ENCODE peak calls at places on chromosomes 3 and 15, in five cellular contexts. Q is neuronal stem cell, I is H1, G is H9, V is trophoblast cell. A is an unnamed sample.

GRCh38 chr3:172307143-172307560 is 141.1 kb downstream of the GHSR start:
- DNase-seq in I (no peak), G (no peak), V (peak), Q (no peak), A (peak)

GRCh38 chr15:33846862-33847261 is 121.4 kb upstream of the CHRM5 start:
- DNase-seq in V (peak), Q (no peak), G (no peak), I (no peak), A (peak)

GRCh38 chr15:90893175-90894090 is 9.1 kb downstream of the FES start:
- DNase-seq in G (no peak), Q (no peak), V (no peak), I (no peak), A (no peak)

GRCh38 chr15:100681335-100681746 is 79.0 kb downstream of the ASB7 start:
- DNase-seq in V (peak), G (no peak), I (no peak), Q (no peak), A (no peak)

GRCh38 chr3:69724722-69725435 is 14.4 kb upstream of the MITF start:
- DNase-seq in G (no peak), V (peak), Q (no peak), I (no peak), A (peak)

GRCh38 chr15:44075535-44075934 is 119.5 kb downstream of the FRMD5 start:
- DNase-seq in Q (no peak), I (no peak), G (no peak), V (no peak), A (no peak)

GRCh38 chr15:25244731-25245585 is 193.9 kb downstream of the UBE3A start:
- DNase-seq in V (no peak), G (peak), I (no peak), Q (no peak), A (no peak)

GRCh38 chr3:47976135-47976758 is 40.0 kb downstream of the MAP4 start:
- DNase-seq in I (no peak), V (no peak), G (no peak), Q (no peak), A (no peak)

GRCh38 chr3:98972720-98973119 is 71.2 kb upstream of the DCBLD2 start:
- DNase-seq in I (no peak), V (no peak), Q (no peak), G (no peak), A (no peak)

GRCh38 chr3:139285691-139286090 is 58.1 kb upstream of the MRPS22 start:
- DNase-seq in I (no peak), G (no peak), V (no peak), Q (no peak), A (no peak)

GRCh38 chr3:175255698-175256097 is 396.6 kb downstream of the NAALADL2 start:
- DNase-seq in G (no peak), Q (no peak), V (peak), I (no peak), A (peak)
- H2BK12ac ChIP-seq in G (no peak), Q (no peak), V (no peak), I (no peak), A (no peak)

GRCh38 chr3:77324115-77324514 is 284.2 kb downstream of the ROBO2 start:
- DNase-seq in Q (no peak), G (no peak), I (no peak), V (no peak), A (no peak)
- H2BK12ac ChIP-seq in Q (no peak), G (no peak), I (no peak), V (no peak), A (no peak)

DNA sequence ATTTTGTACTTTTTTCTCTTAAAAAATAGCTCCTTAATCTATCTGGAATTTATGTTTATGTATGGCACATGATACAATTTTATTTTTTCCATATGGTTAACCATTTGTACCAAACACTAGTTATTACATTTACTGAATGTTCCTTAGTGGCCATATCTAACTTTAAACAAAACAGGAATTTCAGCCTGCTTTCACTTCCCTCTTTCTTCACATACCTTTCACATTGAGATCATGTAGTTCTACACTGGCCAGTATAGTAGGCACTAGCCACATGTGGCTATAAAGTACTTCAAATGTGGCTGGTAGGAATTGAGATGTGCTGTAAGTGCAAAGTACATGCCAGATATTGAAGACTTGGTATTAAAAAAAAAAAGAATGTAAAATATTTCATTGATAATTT is 4.7 kb upstream of the RYK start:
- DNase-seq in G (no peak), V (no peak), Q (no peak), I (no peak), A (no peak)
- H2BK12ac ChIP-seq in G (no peak), V (no peak), Q (no peak), I (no peak), A (no peak)

GRCh38 chr3:41102750-41103149 is 96.6 kb upstream of the CTNNB1 start:
- DNase-seq in V (peak), G (no peak), Q (no peak), I (no peak), A (no peak)
- H2BK12ac ChIP-seq in V (peak), G (no peak), Q (no peak), I (no peak), A (no peak)

DNA sequence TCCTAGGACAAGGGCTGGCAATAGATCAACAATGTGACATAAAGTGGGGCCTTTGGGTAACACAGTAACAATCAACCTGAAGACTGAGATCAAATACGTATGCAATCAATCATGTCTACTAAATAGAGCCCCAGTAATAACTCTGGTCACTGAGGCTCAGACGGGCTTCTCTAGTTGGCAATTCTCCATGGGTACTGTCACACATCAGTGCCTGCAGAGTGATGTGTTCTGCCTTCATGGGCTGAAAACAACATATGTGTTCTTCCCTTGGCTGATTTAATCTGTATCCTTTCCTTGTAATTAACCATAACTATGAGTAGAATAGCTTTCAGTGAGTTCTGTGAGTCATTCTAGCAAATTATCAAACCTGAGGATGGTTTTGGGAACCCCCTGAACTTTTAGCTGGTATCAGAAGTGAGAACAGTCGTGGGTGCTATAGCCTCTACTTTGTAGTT is 113.6 kb downstream of the TMCO5A start:
- DNase-seq in G (no peak), V (no peak), Q (no peak), I (no peak), A (no peak)
- H2BK12ac ChIP-seq in G (no peak), V (no peak), Q (no peak), I (no peak), A (no peak)

GRCh38 chr3:52483577-52484495 is 11.3 kb upstream of the STAB1 start:
- DNase-seq in G (no peak), I (no peak), V (peak), Q (no peak), A (no peak)

GRCh38 chr3:52479876-52480575 is 15.1 kb upstream of the STAB1 start:
- DNase-seq in I (no peak), G (peak), V (no peak), Q (no peak), A (no peak)

GRCh38 chr3:52480768-52481715 is 14.1 kb upstream of the STAB1 start:
- DNase-seq in V (no peak), Q (no peak), G (peak), I (no peak), A (no peak)

GRCh38 chr3:52483081-52483480 is 12.1 kb upstream of the STAB1 start:
- DNase-seq in G (no peak), V (no peak), Q (no peak), I (no peak), A (no peak)

GRCh38 chr3:52481819-52482521 is 13.2 kb upstream of the STAB1 start:
- DNase-seq in I (peak), Q (peak), V (no peak), G (peak), A (peak)
- H2BK12ac ChIP-seq in I (no peak), Q (no peak), V (no peak), G (no peak), A (no peak)

DNA sequence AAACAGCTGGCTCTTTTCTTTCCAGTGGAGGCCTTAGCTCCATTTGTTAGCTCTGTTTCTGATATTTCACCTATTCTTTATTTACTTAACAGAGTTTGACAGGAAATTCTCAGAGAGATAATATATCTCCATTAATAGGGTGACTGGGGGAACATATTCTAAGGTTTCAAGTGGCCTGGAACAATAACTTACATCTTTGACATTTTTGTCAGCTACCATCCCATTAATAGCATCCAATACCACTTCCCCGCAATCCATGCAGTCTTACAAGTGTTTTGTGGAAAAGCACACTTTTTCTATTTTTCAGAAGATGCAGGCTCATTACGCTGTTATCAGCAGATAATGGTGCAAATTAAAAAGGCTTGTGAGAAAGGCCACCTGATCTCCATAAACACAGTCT is 577.6 kb upstream of the MDFIC2 start:
- DNase-seq in I (no peak), G (no peak), Q (no peak), V (no peak), A (no peak)
- H2BK12ac ChIP-seq in I (no peak), G (no peak), Q (no peak), V (no peak), A (no peak)